ENCODE peak calls at places on chromosomes 1 and 21, in four cellular contexts. B, Y, V and A are unnamed samples. For H3K36me3 and H3K27me3, the result is how much of the 10 kb centered on the place peaks cover.

GRCh38 chr1:230465701-230466100 is 39.6 kb upstream of the PGBD5 start:
- DNase-seq in B (no peak), V (no peak), Y (no peak), A (no peak)

GRCh38 chr21:37636152-37636860 is 269.7 kb downstream of the DYRK1A start:
- DNase-seq in V (peak), Y (no peak), B (no peak), A (no peak)

GRCh38 chr1:155011004-155011416 is 8.4 kb downstream of the ZBTB7B start:
- DNase-seq in B (no peak), Y (no peak), V (no peak), A (no peak)

GRCh38 chr1:244054247-244054923 is 3.3 kb downstream of the ZBTB18 start:
- DNase-seq in Y (no peak), B (no peak), V (no peak), A (peak)

GRCh38 chr21:29875873-29876272 is 63.9 kb downstream of the GRIK1 start:
- DNase-seq in Y (no peak), B (no peak), V (no peak), A (no peak)

GRCh38 chr1:27299385-27300252 is 22.3 kb upstream of the TMEM222 start:
- DNase-seq in B (peak), V (peak), Y (no peak), A (peak)

GRCh38 chr1:70455291-70455690 is 44.2 kb downstream of the CTH start:
- DNase-seq in V (peak), B (no peak), Y (no peak), A (no peak)

GRCh38 chr1:230891984-230892383 is 23.7 kb upstream of the C1orf198 start:
- DNase-seq in B (no peak), V (no peak), Y (no peak), A (no peak)

GRCh38 chr1:158121604-158122254 is 59.0 kb upstream of the CD1D start:
- DNase-seq in Y (peak), V (peak), B (peak), A (peak)

GRCh38 chr1:67840449-67840848 is 7.2 kb upstream of the GNG12 start:
- DNase-seq in Y (no peak), B (no peak), V (peak), A (no peak)

GRCh38 chr1:194295690-194296089 is 1109.3 kb upstream of the B3GALT2 start:
- DNase-seq in B (no peak), Y (peak), V (peak), A (no peak)

GRCh38 chr1:201933840-201934430 is 12.4 kb downstream of the LMOD1 start:
- DNase-seq in V (peak), Y (no peak), B (no peak), A (no peak)

GRCh38 chr21:38310619-38311018 is 53.8 kb downstream of the KCNJ15 start:
- DNase-seq in B (no peak), Y (no peak), V (peak), A (no peak)

GRCh38 chr1:90837420-90837819 is 120.3 kb upstream of the BARHL2 start:
- DNase-seq in V (no peak), B (no peak), Y (no peak), A (no peak)

GRCh38 chr1:96598416-96599168 is 123.0 kb upstream of the PTBP2 start:
- DNase-seq in B (no peak), V (peak), Y (no peak), A (no peak)

GRCh38 chr1:165444897-165445370 is at the start of gene RXRG:
- DNase-seq in B (peak), Y (no peak), V (peak), A (peak)

GRCh38 chr1:151907363-151908139 is 1.8 kb downstream of the THEM4 start:
- DNase-seq in B (no peak), Y (peak), V (peak), A (no peak)

GRCh38 chr1:40160806-40161124 is 422 bp upstream of the RLF start:
- DNase-seq in Y (no peak), V (no peak), B (no peak), A (no peak)

GRCh38 chr1:8047686-8048522 is 21.8 kb upstream of the ERRFI1 start:
- DNase-seq in B (no peak), V (peak), Y (peak), A (peak)

GRCh38 chr1:8604041-8604942 is 213.1 kb downstream of the RERE start:
- DNase-seq in Y (no peak), B (no peak), V (no peak), A (no peak)

GRCh38 chr1:196890668-196891067 is 2.8 kb downstream of the CFHR4 start:
- DNase-seq in B (no peak), V (no peak), Y (no peak), A (no peak)

GRCh38 chr21:44011123-44011773 is 861 bp upstream of the TRAPPC10 start:
- DNase-seq in V (no peak), B (peak), Y (no peak), A (peak)

GRCh38 chr1:1053682-1054081 is 20.4 kb downstream of the RNF223 start:
- DNase-seq in V (no peak), Y (no peak), B (no peak), A (no peak)

GRCh38 chr1:209839875-209840491 is 12.2 kb downstream of the UTP25 start:
- DNase-seq in Y (peak), B (no peak), V (peak), A (no peak)

GRCh38 chr21:34630536-34631143 is 15.7 kb upstream of the RCAN1 start:
- DNase-seq in B (peak), Y (peak), V (peak), A (peak)

GRCh38 chr1:56411484-56412180 is 167.7 kb downstream of the PLPP3 start:
- DNase-seq in Y (no peak), V (no peak), B (no peak), A (no peak)

GRCh38 chr1:67957026-67957425 is 93.4 kb downstream of the DIRAS3 start:
- DNase-seq in B (peak), V (peak), Y (no peak), A (no peak)

GRCh38 chr1:29126198-29126597 is 2.5 kb upstream of the TMEM200B start:
- DNase-seq in B (no peak), V (no peak), Y (no peak), A (no peak)
- H3K27ac ChIP-seq in B (no peak), V (no peak), Y (no peak), A (no peak)

GRCh38 chr1:54864460-54865208 is 22.4 kb downstream of the DHCR24 start:
- DNase-seq in Y (no peak), V (peak), B (no peak), A (no peak)

GRCh38 chr1:54865238-54866073 is 21.5 kb downstream of the DHCR24 start:
- DNase-seq in Y (no peak), B (no peak), V (no peak), A (no peak)

GRCh38 chr1:54867717-54868057 is 19.3 kb downstream of the DHCR24 start:
- DNase-seq in Y (no peak), B (no peak), V (no peak), A (no peak)

GRCh38 chr1:54869173-54869851 is 17.7 kb downstream of the DHCR24 start:
- DNase-seq in B (no peak), Y (no peak), V (no peak), A (no peak)

GRCh38 chr1:54866801-54867716 is 19.9 kb downstream of the DHCR24 start:
- DNase-seq in B (no peak), Y (no peak), V (no peak), A (no peak)
- H3K36me3 ChIP-seq in B (under half), Y (under half), V (under half), A (under half)

GRCh38 chr1:13893456-13893855 is 193.5 kb downstream of the PRDM2 start:
- DNase-seq in Y (no peak), B (no peak), V (no peak), A (no peak)
- H3K27me3 ChIP-seq in Y (under half), B (under half), V (under half), A (under half)

GRCh38 chr1:31010081-31010989 is 55.2 kb downstream of the PUM1 start:
- DNase-seq in V (peak), B (no peak), Y (no peak), A (no peak)
- H3K27ac ChIP-seq in V (peak), B (no peak), Y (no peak), A (no peak)

GRCh38 chr1:37480581-37481288 is 6.4 kb downstream of the ZC3H12A start:
- DNase-seq in Y (no peak), V (no peak), B (no peak), A (no peak)
- H3K36me3 ChIP-seq in Y (under half), V (under half), B (under half), A (under half)

GRCh38 chr1:213983589-213984386 is 4.0 kb upstream of the PROX1 start:
- DNase-seq in B (no peak), Y (no peak), V (no peak), A (no peak)
- H3K27me3 ChIP-seq in B (under half), Y (under half), V (under half), A (under half)

GRCh38 chr1:39047374-39048229 is 21.5 kb downstream of the NDUFS5 start:
- DNase-seq in V (peak), B (peak), Y (no peak), A (peak)
- H3K27ac ChIP-seq in V (peak), B (peak), Y (no peak), A (no peak)

GRCh38 chr1:247322437-247322836 is 9.2 kb downstream of the ZNF496 start:
- DNase-seq in V (no peak), Y (no peak), B (no peak), A (no peak)

GRCh38 chr1:247316590-247317197 is 15.0 kb downstream of the ZNF496 start:
- DNase-seq in B (no peak), Y (no peak), V (no peak), A (no peak)

GRCh38 chr1:247322849-247323586 is 8.6 kb downstream of the ZNF496 start:
- DNase-seq in V (no peak), Y (no peak), B (no peak), A (no peak)

GRCh38 chr1:247317702-247318101 is 14.0 kb downstream of the ZNF496 start:
- DNase-seq in V (no peak), Y (no peak), B (no peak), A (no peak)
- H3K36me3 ChIP-seq in V (under half), Y (under half), B (under half), A (under half)

DNA sequence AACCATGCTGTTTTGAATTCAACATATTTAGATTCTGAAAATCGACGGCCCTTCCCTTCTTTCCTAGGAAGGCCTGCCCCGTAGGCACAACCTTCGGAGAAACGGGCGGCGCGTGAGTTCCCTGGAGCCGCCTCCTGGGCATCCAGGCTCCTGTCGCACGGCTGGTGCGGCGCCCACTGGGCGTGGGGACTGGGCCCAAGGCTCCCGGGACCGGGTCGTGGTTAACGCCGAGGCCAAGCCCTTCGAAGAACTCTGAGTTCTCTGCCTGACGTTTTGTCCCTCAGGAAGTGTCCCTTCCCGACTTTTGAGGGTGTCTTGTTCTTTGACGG is 19.2 kb upstream of the TBX15 start:
- DNase-seq in V (no peak), B (no peak), Y (no peak), A (no peak)
- H3K27me3 ChIP-seq in V (half or more), B (under half), Y (under half), A (under half)